ENCODE peak calls at places on chromosomes 11 and 22, in seven cellular contexts. C is B cell, A is neural progenitor cell, F is nephron progenitor cell, P is fibroblast of mammary gland, Q is right lobe of liver, U is brain microvascular endothelial cell. S is an unnamed sample.

GRCh38 chr11:119474682-119475596 is 52.0 kb upstream of the THY1 start:
- DNase-seq in C (peak), Q (peak), P (peak), F (peak), A (peak), U (peak), S (peak)

GRCh38 chr22:35648066-35649025 is at the start of gene APOL6:
- DNase-seq in F (no peak), Q (peak), A (peak), C (peak), P (peak), U (peak), S (peak)

GRCh38 chr11:119700536-119701346 is 28.3 kb downstream of the NECTIN1 start:
- DNase-seq in A (no peak), C (no peak), P (peak), F (no peak), U (no peak), Q (no peak), S (no peak)

GRCh38 chr11:78181155-78181554 is 7.3 kb downstream of the KCTD21 start:
- DNase-seq in Q (no peak), A (no peak), U (no peak), C (no peak), F (no peak), P (peak), S (no peak)

GRCh38 chr22:46336119-46337078 is 885 bp downstream of the TRMU start:
- DNase-seq in A (peak), U (no peak), P (no peak), Q (peak), C (no peak), F (peak), S (no peak)

GRCh38 chr22:46613606-46613997 is 6.6 kb upstream of the GRAMD4 start:
- DNase-seq in C (peak), P (peak), A (no peak), F (no peak), U (no peak), Q (no peak), S (no peak)

GRCh38 chr11:88357323-88358039 is 19.9 kb upstream of the CTSC start:
- DNase-seq in Q (no peak), P (peak), C (no peak), A (no peak), U (peak), F (no peak), S (no peak)

GRCh38 chr22:37930952-37931440 is 22.4 kb downstream of the C22orf23 start:
- DNase-seq in U (no peak), C (no peak), A (no peak), F (no peak), P (no peak), Q (no peak), S (no peak)

GRCh38 chr11:47406896-47407745 is 1.3 kb upstream of the SLC39A13 start:
- DNase-seq in A (peak), F (no peak), P (no peak), U (no peak), Q (no peak), C (no peak), S (no peak)

GRCh38 chr22:34776827-34777226 is 289.1 kb upstream of the ISX start:
- DNase-seq in C (no peak), A (no peak), F (no peak), U (no peak), Q (no peak), P (no peak), S (no peak)

GRCh38 chr11:65071907-65072630 is 11.8 kb downstream of the CDCA5 start:
- DNase-seq in P (no peak), F (no peak), C (no peak), Q (no peak), A (no peak), U (no peak), S (no peak)

GRCh38 chr11:35549787-35550186 is 24.4 kb upstream of the PAMR1 start:
- DNase-seq in P (peak), A (peak), F (peak), U (peak), Q (no peak), C (no peak), S (no peak)

GRCh38 chr11:15852179-15852578 is 504.2 kb downstream of the SOX6 start:
- DNase-seq in U (peak), A (no peak), P (peak), F (peak), C (no peak), Q (peak), S (no peak)

GRCh38 chr11:125892071-125892470 is 4.6 kb downstream of the HYLS1 start:
- DNase-seq in A (no peak), C (no peak), P (peak), U (no peak), F (no peak), Q (no peak), S (no peak)

GRCh38 chr22:27349456-27349855 is 452.1 kb downstream of the MN1 start:
- DNase-seq in U (peak), F (no peak), C (no peak), A (no peak), P (no peak), Q (no peak), S (no peak)

GRCh38 chr11:73951797-73952196 is 971 bp downstream of the DNAJB13 start:
- DNase-seq in F (no peak), Q (no peak), P (no peak), U (no peak), A (no peak), C (no peak), S (no peak)

GRCh38 chr11:131868769-131869482 is 498.5 kb downstream of the NTM start:
- DNase-seq in P (no peak), F (no peak), U (peak), Q (no peak), C (no peak), A (no peak), S (no peak)

GRCh38 chr11:131866535-131867400 is 496.4 kb downstream of the NTM start:
- DNase-seq in Q (no peak), C (no peak), A (peak), P (no peak), F (no peak), U (no peak), S (no peak)

GRCh38 chr11:131865860-131866259 is 495.4 kb downstream of the NTM start:
- DNase-seq in C (no peak), F (no peak), A (no peak), U (no peak), P (no peak), Q (no peak), S (no peak)

GRCh38 chr11:131870305-131870704 is 499.9 kb downstream of the NTM start:
- DNase-seq in C (no peak), A (no peak), F (no peak), Q (no peak), U (no peak), P (no peak), S (no peak)

GRCh38 chr11:131867457-131868257 is 497.2 kb downstream of the NTM start:
- DNase-seq in U (peak), A (peak), Q (peak), C (no peak), F (peak), P (peak), S (no peak)
- TF ChIP-seq CTCF in U (peak), A (peak), Q (peak), C (no peak), F (peak), P (peak), S (no peak)

DNA sequence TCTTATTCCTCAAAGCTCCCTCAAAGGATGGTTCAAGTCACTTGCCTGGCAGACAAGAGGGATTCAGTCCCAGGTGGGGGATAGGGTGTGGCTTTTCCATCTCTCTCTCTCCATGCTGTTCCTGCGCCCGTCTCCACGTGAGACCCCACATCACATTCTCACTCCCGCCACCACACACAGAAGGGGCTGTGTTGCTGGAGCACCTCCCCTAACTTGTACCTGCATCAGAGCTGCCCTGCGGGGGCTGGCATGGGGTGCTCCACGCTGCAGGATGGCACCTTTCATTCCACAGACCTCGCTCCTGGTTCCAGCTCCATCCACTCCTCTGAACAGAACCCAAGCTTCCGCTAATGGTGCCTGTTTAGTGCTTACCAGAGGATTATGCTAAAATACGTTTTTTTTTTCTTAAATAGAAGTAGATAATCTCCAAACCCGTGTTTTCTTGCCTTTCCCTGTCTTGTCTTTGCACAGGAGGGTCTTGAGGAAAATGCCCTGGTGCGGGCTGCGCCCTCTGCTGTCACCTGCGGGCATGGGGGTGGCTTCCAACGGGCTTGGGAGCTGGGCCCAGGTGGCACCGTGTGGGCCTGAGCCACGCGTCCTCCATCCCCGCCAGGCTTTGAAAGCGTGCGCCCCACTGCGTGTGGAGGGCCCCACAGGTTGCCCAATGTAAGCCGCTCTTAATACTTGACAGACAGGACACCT is 985.6 kb downstream of the BRD1 start:
- DNase-seq in Q (no peak), U (no peak), A (no peak), P (no peak), F (no peak), C (no peak), S (no peak)
- TF ChIP-seq CTCF in Q (no peak), U (no peak), A (no peak), P (no peak), F (no peak), C (no peak), S (no peak)

DNA sequence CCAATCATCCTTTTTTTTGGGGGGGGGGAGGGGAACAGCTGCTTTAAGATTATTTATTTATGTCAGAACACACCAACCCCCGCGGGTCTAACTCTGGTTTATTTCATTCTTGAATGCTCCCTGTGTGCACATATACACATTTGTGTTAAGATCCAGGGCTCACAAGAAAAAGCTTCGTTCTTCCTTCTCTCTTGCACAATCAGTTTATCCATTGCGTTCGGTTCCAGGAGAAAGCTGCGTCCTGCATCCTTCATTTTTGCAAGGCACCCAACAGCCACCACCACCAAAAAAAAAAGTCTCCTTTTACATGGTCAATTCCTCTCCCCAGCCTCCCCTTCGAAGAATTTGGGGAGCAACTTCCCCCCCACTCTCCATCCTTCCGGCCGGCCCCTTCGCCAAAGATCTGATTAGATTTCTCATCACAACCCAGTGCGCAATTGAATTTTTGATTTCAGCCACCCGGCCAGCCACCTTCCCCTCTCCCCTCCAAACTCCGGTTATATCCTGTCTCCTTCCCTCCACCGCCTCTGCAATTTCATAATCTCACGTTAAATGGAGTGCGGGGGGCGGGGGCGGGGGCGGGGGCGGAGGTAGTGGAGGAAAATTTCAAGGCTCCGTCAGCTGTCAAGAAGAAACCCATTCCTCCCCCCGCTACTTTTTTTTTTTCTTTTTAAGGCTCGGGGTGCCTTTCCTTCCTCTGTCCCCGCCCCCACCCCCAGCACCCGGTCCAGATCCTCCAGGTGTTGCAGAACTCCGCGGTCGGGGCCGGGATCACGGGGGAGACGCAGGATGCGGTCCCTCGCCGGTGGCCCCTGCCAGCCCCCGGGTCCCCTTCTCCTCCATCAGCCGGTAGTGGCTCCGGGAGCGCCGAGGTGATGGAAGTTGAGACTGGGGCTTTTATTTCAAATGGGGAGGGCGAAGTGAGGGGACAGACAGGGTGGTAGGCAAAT is 1166.5 kb downstream of the LRRC4C start:
- DNase-seq in A (peak), U (no peak), C (no peak), F (peak), P (no peak), Q (no peak), S (no peak)
- TF ChIP-seq CTCF in A (no peak), U (no peak), C (no peak), F (no peak), P (no peak), Q (no peak), S (no peak)

DNA sequence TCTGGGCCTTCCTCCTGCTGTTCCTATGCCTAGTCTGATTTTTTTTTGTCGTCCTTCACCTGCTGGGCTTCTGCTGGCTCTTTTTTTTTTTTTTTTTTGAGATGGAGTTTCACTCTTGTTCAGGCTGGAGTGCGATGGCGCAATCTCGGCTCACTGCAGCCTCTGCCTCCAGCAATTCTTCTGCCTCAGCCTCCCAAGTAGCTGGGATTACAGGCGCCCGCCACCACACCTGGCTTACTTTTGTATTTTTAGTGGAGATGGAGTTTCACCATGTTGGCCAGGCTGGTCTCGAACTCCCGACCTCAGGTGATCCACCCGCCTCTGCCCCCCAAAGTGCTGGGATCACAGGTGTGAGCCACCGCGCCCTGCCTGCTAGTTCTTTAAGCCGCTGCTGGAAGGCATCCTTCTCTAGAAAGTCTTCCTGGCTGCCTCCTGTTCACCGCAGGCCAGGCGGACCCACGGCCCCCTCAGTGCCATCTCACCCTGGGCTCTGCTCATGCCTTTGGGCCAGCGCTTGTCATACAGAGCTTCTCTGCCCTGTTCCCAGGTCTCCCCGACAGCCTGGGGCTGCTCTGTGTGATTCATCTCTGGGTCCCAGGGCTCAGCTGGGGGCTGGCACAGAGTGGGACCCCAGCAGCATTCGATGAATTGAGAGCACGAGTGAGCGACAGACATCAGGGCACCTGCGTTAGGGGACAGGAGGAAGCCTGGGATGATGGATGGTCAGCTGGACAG is 23.6 kb upstream of the PRR5 start:
- DNase-seq in C (no peak), A (no peak), F (no peak), U (no peak), P (no peak), Q (no peak), S (no peak)
- TF ChIP-seq CTCF in C (no peak), A (no peak), F (no peak), U (no peak), P (no peak), Q (no peak), S (no peak)

GRCh38 chr11:27211370-27212127 is 151.5 kb downstream of the CCDC34 start:
- DNase-seq in U (no peak), Q (no peak), F (no peak), A (no peak), C (no peak), P (no peak), S (no peak)
- TF ChIP-seq CTCF in U (peak), Q (peak), F (peak), A (peak), C (no peak), P (peak), S (no peak)